ENCODE peak calls at places on chromosomes 4 and X, in eight cellular contexts. U, S, I, N, K, H, Y and Z are unnamed samples.

GRCh38 chrX:52346462-52347165 is 22.2 kb upstream of the XAGE2 start:
- DNase-seq in I (no peak), N (no peak), S (no peak), U (no peak), K (no peak), H (no peak), Y (no peak), Z (no peak)

GRCh38 chr4:154064244-154064643 is 275.4 kb upstream of the SFRP2 start:
- DNase-seq in S (no peak), U (no peak), K (no peak), I (no peak), H (no peak), N (no peak), Y (no peak), Z (no peak)

GRCh38 chrX:149372861-149373260 is 132.2 kb downstream of the IDS start:
- DNase-seq in K (no peak), H (no peak), S (no peak), I (no peak), N (no peak), U (no peak), Y (no peak), Z (no peak)

GRCh38 chrX:18828832-18829404 is 121.5 kb downstream of the PPEF1 start:
- DNase-seq in N (no peak), K (no peak), Y (no peak), S (no peak), I (no peak), H (no peak), U (no peak), Z (peak)

GRCh38 chr4:108029321-108029720 is 39.6 kb downstream of the HADH start:
- DNase-seq in N (no peak), I (no peak), S (no peak), H (no peak), U (no peak), K (no peak), Y (no peak), Z (no peak)

GRCh38 chr4:8849266-8850073 is 22.2 kb downstream of the HMX1 start:
- DNase-seq in Y (no peak), S (peak), N (no peak), H (no peak), I (no peak), U (no peak), K (no peak), Z (no peak)

GRCh38 chr4:8351931-8352367 is 82.4 kb downstream of the HTRA3 start:
- DNase-seq in K (no peak), Y (peak), I (peak), S (no peak), H (no peak), U (no peak), N (peak), Z (no peak)

GRCh38 chr4:5956285-5957021 is 61.8 kb downstream of the C4orf50 start:
- DNase-seq in I (peak), H (no peak), U (no peak), N (no peak), Y (peak), S (no peak), K (no peak), Z (no peak)

GRCh38 chr4:42965326-42965725 is 72.8 kb downstream of the GRXCR1 start:
- DNase-seq in S (no peak), H (no peak), Y (no peak), I (no peak), U (no peak), K (no peak), N (no peak), Z (no peak)

GRCh38 chrX:149877636-149878035 is 3.3 kb upstream of the MAGEA8 start:
- DNase-seq in Y (no peak), U (no peak), H (no peak), I (no peak), S (no peak), K (no peak), N (no peak), Z (no peak)